ENCODE peak calls at places on chromosomes 3 and 15, in four cellular contexts. D is adrenal gland, V is colonic mucosa, M is body of pancreas. S is an unnamed sample.

GRCh38 chr3:88984266-88984665 is 123.2 kb upstream of the EPHA3 start:
- DNase-seq in D (no peak), V (no peak), M (no peak), S (no peak)

GRCh38 chr3:50472958-50473357 is 30.5 kb downstream of the CACNA2D2 start:
- DNase-seq in D (no peak), V (no peak), M (no peak), S (no peak)

GRCh38 chr3:61649381-61650170 is 88.2 kb downstream of the PTPRG start:
- DNase-seq in D (no peak), V (no peak), M (no peak), S (no peak)

GRCh38 chr3:114848643-114849350 is 298.3 kb downstream of the ZBTB20 start:
- DNase-seq in D (no peak), V (no peak), M (peak; percentile 17), S (no peak)

GRCh38 chr3:4834403-4834866 is 144.8 kb upstream of the BHLHE40 start:
- DNase-seq in D (no peak), V (no peak), M (peak; percentile 40), S (no peak)

GRCh38 chr15:58440181-58440910 is 8.6 kb downstream of the LIPC start:
- DNase-seq in D (peak; percentile 85), V (peak; percentile 65), M (peak; percentile 86), S (no peak)

GRCh38 chr3:194082596-194083220 is 53.2 kb upstream of the HES1 start:
- DNase-seq in D (no peak), V (no peak), M (no peak), S (no peak)

GRCh38 chr15:93057618-93058017 is 31.4 kb downstream of the RGMA start:
- DNase-seq in D (no peak), V (no peak), M (no peak), S (no peak)

GRCh38 chr3:182214406-182214805 is 502.7 kb downstream of the SOX2 start:
- DNase-seq in D (no peak), V (no peak), M (no peak), S (no peak)

GRCh38 chr3:8509961-8510360 is 8.3 kb downstream of the LMCD1 start:
- DNase-seq in D (peak; percentile 81), V (no peak), M (no peak), S (no peak)

GRCh38 chr3:186869253-186870235 is 27.0 kb downstream of the ADIPOQ start:
- DNase-seq in D (no peak), V (no peak), M (no peak), S (no peak)

GRCh38 chr3:2516762-2517441 is 418.2 kb downstream of the CNTN4 start:
- DNase-seq in D (no peak), V (no peak), M (no peak), S (no peak)

GRCh38 chr3:195160257-195160898 is 110.6 kb downstream of the XXYLT1 start:
- DNase-seq in D (no peak), V (no peak), M (no peak), S (no peak)

GRCh38 chr3:20028846-20029430 is 11.3 kb upstream of the KAT2B start:
- DNase-seq in D (no peak), V (no peak), M (no peak), S (no peak)

GRCh38 chr3:152474585-152474984 is 205.9 kb downstream of the MBNL1 start:
- DNase-seq in D (peak; percentile 21), V (no peak), M (peak; percentile 11), S (no peak)

GRCh38 chr3:68773401-68773800 is 158.9 kb downstream of the TAFA4 start:
- DNase-seq in D (no peak), V (no peak), M (no peak), S (no peak)

GRCh38 chr3:137764001-137764433 is at the start of gene SOX14:
- DNase-seq in D (no peak), V (peak; percentile 57), M (peak; percentile 79), S (no peak)
- H3K9me3 ChIP-seq in D (no peaks in the 10 kb centered on the region), V (no peaks in the 10 kb centered on the region), M (no peaks in the 10 kb centered on the region), S (no peaks in the 10 kb centered on the region)

DNA sequence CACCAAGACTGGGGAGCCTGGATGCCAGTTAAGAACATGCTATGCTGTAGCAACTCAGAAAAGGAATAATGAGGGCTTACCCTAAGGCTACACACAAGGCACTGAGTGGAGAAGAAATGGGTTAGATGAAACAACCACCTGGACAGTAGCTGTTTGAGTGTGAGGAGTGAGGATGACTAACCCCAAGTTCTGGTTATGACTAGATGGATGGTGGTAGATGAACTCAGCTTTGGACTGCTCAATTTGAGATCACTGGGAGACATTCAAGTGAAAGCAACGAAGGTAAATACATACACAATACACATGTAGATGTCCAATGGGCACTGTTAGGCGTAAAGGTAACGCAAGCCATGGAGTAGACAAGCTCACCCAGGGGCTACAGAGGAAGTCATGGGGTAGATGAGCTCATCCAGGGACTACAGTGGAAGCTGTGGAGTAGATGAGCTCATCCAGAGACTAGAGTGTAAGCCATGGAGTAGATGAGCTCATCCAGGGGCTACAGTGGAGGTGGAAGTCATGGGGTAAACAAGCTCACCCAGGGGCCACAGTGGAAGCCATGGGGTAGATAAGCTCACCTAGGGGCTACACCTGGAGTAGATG is 98.3 kb downstream of the ANO10 start:
- DNase-seq in D (no peak), V (no peak), M (no peak), S (no peak)
- H3K27ac ChIP-seq in D (no peak overlapping the region), V (no peak overlapping the region), M (no peak overlapping the region), S (no peak overlapping the region)

GRCh38 chr3:185767324-185767688 is 57.5 kb downstream of the IGF2BP2 start:
- DNase-seq in D (no peak), V (no peak), M (no peak), S (no peak)
- H3K9me3 ChIP-seq in D (no peaks in the 10 kb centered on the region), V (no peaks in the 10 kb centered on the region), M (no peaks in the 10 kb centered on the region), S (no peaks in the 10 kb centered on the region)

DNA sequence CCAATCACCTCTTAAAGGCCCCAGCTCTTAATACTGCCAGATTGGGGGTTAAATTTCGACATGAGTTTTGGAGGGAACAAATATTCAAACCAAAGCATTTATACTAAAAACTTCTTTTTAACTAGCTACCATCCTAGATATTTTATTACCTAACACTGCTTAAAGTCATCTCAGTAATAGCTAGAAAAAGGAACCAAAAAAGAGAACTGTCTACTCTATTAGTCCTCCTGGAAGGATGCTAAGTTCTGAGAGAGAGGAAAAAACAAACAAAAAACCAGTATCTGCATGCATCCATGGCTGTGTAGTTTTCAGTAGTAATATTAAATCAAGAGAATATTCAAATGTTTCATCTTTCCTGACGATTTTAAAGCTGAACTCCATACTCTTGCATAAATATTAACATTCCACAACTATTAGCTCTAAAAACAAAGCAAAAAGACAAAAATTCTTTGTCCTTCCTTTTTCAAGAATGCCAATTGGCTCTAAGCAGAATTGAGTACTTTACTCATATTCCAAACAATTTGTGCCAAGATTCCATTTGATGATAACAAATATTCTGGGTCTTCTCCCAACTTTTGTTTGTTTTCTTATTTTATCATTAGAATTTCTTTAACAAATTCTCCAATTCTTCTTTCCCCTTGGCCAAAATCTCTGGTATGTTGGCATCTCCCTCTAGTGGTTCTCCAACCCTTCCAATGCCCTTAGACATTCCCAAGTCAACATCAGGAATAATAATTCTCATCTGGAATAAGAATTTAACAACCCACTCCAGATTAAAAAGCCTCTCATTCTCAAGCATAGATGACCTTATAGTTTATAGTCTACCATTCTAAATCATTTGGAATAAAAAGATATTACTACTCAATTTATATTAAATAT is 5.5 kb downstream of the CPOX start:
- DNase-seq in D (no peak), V (no peak), M (no peak), S (no peak)
- H3K27ac ChIP-seq in D (no peak overlapping the region), V (no peak overlapping the region), M (no peak overlapping the region), S (no peak overlapping the region)

DNA sequence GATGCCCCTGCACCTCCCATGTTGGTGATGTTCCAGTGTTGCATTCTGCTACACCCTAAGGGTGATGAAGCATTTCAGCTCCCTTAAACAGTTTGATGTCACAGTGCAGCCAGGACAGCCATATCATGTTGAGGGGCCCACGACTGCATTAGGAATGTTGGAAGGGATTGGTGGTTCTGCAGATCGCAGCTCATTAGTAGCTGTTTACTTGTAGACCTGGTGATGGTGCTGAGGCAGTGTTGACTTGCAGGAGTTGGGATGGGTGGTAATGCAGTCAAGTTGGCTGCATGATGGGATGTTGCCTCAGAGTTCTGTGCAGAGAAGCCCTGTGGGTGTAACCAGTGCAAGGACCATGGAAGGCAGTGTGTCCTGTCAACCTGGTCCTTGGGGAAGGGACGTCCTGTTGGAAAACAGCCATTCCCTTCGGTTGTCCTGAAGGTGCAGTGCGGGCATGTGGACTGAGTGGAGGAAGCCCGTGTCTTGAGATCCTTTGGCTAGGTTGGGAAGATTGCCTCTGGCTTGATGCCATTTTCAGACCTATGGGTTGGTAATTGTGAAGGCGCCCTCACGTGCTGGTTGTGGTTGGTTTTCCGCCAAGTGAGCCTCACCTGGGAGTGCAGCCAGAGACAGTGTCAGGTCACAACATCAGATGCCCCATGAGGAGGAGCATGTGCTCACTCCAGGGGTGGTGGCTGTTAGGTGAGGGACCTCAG is 100.7 kb downstream of the SNRPN start:
- DNase-seq in D (no peak), V (peak; percentile 9), M (no peak), S (no peak)
- H3K9me3 ChIP-seq in D (peaks cover 9% of the 10 kb centered on the region), V (peaks cover 14% of the 10 kb centered on the region), M (peaks cover 25% of the 10 kb centered on the region), S (peaks cover 100% of the 10 kb centered on the region)